ENCODE peak calls at places on chromosomes 6 and 20, in six cellular contexts. One of them, this sample, is unnamed. For H3K4me1, the result is how much of the 10 kb centered on the place peaks cover.

GRCh38 chr6:142387997-142388815 is 86.4 kb downstream of the ADGRG6 start:
- DNase-seq in GM23248: peak
- DNase-seq in heart right ventricle: no peak
- DNase-seq in ovary: no peak
- DNase-seq in Peyer's patch: no peak
- DNase-seq in ascending aorta: no peak
- DNase-seq in this sample: no peak

GRCh38 chr6:130425532-130425931 is 59.7 kb downstream of the TMEM200A start:
- DNase-seq in GM23248: peak
- DNase-seq in heart right ventricle: no peak
- DNase-seq in ovary: no peak
- DNase-seq in Peyer's patch: no peak
- DNase-seq in ascending aorta: no peak
- DNase-seq in this sample: no peak

GRCh38 chr6:127053032-127053908 is 65.2 kb upstream of the RSPO3 start:
- DNase-seq in GM23248: peak
- DNase-seq in heart right ventricle: no peak
- DNase-seq in ovary: no peak
- DNase-seq in Peyer's patch: no peak
- DNase-seq in ascending aorta: no peak
- DNase-seq in this sample: no peak

GRCh38 chr6:116015983-116016382 is 44.7 kb downstream of the FRK start:
- DNase-seq in GM23248: no peak
- DNase-seq in heart right ventricle: no peak
- DNase-seq in ovary: no peak
- DNase-seq in Peyer's patch: peak
- DNase-seq in ascending aorta: no peak
- DNase-seq in this sample: no peak

GRCh38 chr6:108222504-108222903 is 38.3 kb downstream of the SNX3 start:
- DNase-seq in GM23248: peak
- DNase-seq in heart right ventricle: no peak
- DNase-seq in ovary: no peak
- DNase-seq in Peyer's patch: no peak
- DNase-seq in ascending aorta: no peak
- DNase-seq in this sample: no peak

GRCh38 chr20:36573103-36573797 is at the start of gene TGIF2:
- DNase-seq in GM23248: peak
- DNase-seq in heart right ventricle: peak
- DNase-seq in ovary: peak
- DNase-seq in Peyer's patch: peak
- DNase-seq in ascending aorta: peak
- DNase-seq in this sample: peak

GRCh38 chr6:27605401-27606342 is 132.8 kb upstream of the ZNF184 start:
- DNase-seq in GM23248: peak
- DNase-seq in heart right ventricle: no peak
- DNase-seq in ovary: no peak
- DNase-seq in Peyer's patch: no peak
- DNase-seq in ascending aorta: no peak
- DNase-seq in this sample: no peak

GRCh38 chr6:170025341-170026271 is 265.3 kb downstream of the DLL1 start:
- DNase-seq in GM23248: no peak
- DNase-seq in heart right ventricle: no peak
- DNase-seq in ovary: peak
- DNase-seq in Peyer's patch: peak
- DNase-seq in ascending aorta: peak
- DNase-seq in this sample: peak

GRCh38 chr6:11236351-11236750 is 3.9 kb upstream of the NEDD9 start:
- DNase-seq in GM23248: no peak
- DNase-seq in heart right ventricle: no peak
- DNase-seq in ovary: no peak
- DNase-seq in Peyer's patch: peak
- DNase-seq in ascending aorta: no peak
- DNase-seq in this sample: no peak

GRCh38 chr20:3768342-3769130 is 983 bp upstream of the ADISSP start:
- DNase-seq in GM23248: peak
- DNase-seq in heart right ventricle: peak
- DNase-seq in ovary: peak
- DNase-seq in Peyer's patch: peak
- DNase-seq in ascending aorta: peak
- DNase-seq in this sample: peak

GRCh38 chr20:1389703-1390385 is 3.0 kb downstream of the FKBP1A start:
- DNase-seq in GM23248: peak
- DNase-seq in heart right ventricle: no peak
- DNase-seq in ovary: no peak
- DNase-seq in Peyer's patch: no peak
- DNase-seq in ascending aorta: no peak
- DNase-seq in this sample: no peak

GRCh38 chr6:156808287-156808686 is 31.1 kb downstream of the ARID1B start:
- DNase-seq in GM23248: peak
- DNase-seq in heart right ventricle: no peak
- DNase-seq in ovary: no peak
- DNase-seq in Peyer's patch: no peak
- DNase-seq in ascending aorta: no peak
- DNase-seq in this sample: no peak

GRCh38 chr20:49248879-49249665 is 28.8 kb downstream of the ZNFX1 start:
- DNase-seq in GM23248: no peak
- DNase-seq in heart right ventricle: no peak
- DNase-seq in ovary: no peak
- DNase-seq in Peyer's patch: no peak
- DNase-seq in ascending aorta: no peak
- DNase-seq in this sample: no peak

GRCh38 chr6:11356404-11357155 is 124.1 kb upstream of the NEDD9 start:
- DNase-seq in GM23248: no peak
- DNase-seq in heart right ventricle: peak
- DNase-seq in ovary: no peak
- DNase-seq in Peyer's patch: peak
- DNase-seq in ascending aorta: no peak
- DNase-seq in this sample: no peak

GRCh38 chr6:129750390-129750789 is 40.4 kb upstream of the ARHGAP18 start:
- DNase-seq in GM23248: no peak
- DNase-seq in heart right ventricle: no peak
- DNase-seq in ovary: no peak
- DNase-seq in Peyer's patch: no peak
- DNase-seq in ascending aorta: no peak
- DNase-seq in this sample: no peak

GRCh38 chr6:35719407-35719829 is 17.4 kb upstream of the ARMC12 start:
- DNase-seq in GM23248: no peak
- DNase-seq in heart right ventricle: no peak
- DNase-seq in ovary: no peak
- DNase-seq in Peyer's patch: no peak
- DNase-seq in ascending aorta: no peak
- DNase-seq in this sample: no peak

GRCh38 chr20:54054516-54054915 is 15.9 kb downstream of the BCAS1 start:
- DNase-seq in GM23248: no peak
- DNase-seq in heart right ventricle: no peak
- DNase-seq in ovary: no peak
- DNase-seq in Peyer's patch: no peak
- DNase-seq in ascending aorta: no peak
- DNase-seq in this sample: no peak

GRCh38 chr6:30556714-30556963 is 350 bp upstream of the GNL1 start:
- DNase-seq in GM23248: no peak
- DNase-seq in heart right ventricle: peak
- DNase-seq in ovary: no peak
- DNase-seq in Peyer's patch: peak
- DNase-seq in ascending aorta: peak
- DNase-seq in this sample: no peak

GRCh38 chr6:138222901-138223546 is 4.7 kb upstream of the PBOV1 start:
- DNase-seq in GM23248: no peak
- DNase-seq in heart right ventricle: no peak
- DNase-seq in ovary: no peak
- DNase-seq in Peyer's patch: no peak
- DNase-seq in ascending aorta: no peak
- DNase-seq in this sample: no peak

GRCh38 chr20:55216525-55217242 is 741.3 kb downstream of the DOK5 start:
- DNase-seq in GM23248: no peak
- DNase-seq in heart right ventricle: no peak
- DNase-seq in ovary: no peak
- DNase-seq in Peyer's patch: no peak
- DNase-seq in ascending aorta: no peak
- DNase-seq in this sample: no peak

GRCh38 chr6:134449781-134450180 is 131.9 kb upstream of the SGK1 start:
- DNase-seq in GM23248: peak
- DNase-seq in heart right ventricle: no peak
- DNase-seq in ovary: no peak
- DNase-seq in Peyer's patch: no peak
- DNase-seq in ascending aorta: no peak
- DNase-seq in this sample: no peak

DNA sequence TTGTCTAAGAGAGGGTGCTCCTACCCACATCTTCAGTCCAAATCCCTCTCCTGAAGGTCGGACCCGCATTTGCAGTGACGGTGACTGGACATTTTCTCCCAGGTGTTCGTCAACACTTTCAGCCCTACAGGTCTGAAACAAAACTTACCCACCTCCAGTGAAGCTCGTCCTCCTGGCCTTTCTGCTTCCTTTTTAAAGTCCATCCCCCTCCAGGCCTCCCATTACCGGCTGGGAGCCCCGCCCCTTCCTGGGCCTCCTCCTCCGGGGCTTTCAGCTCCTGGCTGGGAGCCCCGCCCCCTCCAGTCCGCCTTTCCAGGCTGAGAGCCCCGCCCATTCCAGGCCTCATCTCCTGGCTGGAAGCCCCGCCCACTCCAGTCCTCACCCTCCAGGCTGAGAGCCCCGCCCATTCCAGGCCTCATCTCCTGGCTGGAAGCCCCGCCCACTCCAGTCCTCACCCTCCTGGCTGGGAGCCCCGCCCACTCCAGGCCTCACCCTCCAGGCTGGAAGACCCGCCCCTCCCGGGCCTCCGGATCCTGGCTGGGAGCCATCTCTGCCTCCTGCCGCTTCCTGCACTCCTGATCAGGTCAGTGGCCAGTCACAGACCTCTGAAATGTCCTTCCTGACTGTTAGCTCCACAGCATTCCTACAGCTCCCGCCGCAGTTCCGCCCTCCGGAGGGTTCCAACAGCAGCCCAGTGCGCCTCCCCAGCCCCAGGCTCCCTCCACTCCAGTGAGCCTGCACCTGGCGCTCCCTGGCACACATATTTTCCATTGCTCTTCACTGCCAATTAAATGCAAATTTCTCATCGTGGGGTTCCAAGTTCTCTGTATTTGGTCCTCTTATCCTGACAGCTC is 98.5 kb downstream of the LY86 start:
- DNase-seq in GM23248: peak
- DNase-seq in heart right ventricle: peak
- DNase-seq in ovary: peak
- DNase-seq in Peyer's patch: peak
- DNase-seq in ascending aorta: peak
- DNase-seq in this sample: peak
- H3K4me3 ChIP-seq in GM23248: no peak
- H3K4me3 ChIP-seq in heart right ventricle: peak
- H3K4me3 ChIP-seq in ovary: no peak
- H3K4me3 ChIP-seq in Peyer's patch: peak
- H3K4me3 ChIP-seq in ascending aorta: peak
- H3K4me3 ChIP-seq in this sample: no peak

DNA sequence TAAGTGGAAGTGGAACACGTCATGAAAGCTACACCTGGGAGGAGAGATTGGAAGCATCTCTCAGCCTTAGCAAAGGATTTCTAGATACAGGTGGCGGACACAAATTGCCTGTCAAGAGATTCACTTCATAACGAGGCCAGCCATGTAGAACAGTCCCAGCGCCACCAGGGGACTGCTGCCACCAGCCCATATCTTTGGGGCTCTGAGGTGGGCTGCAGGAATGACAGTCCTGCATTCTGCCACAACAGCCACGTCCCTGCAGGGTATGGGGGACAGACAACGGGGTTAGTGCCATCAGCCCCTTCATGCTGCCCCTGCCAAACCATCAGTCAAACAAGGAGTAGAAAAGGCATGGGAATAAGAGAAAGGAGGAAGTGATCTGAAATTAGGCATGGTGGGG is 81.2 kb upstream of the SASH1 start:
- DNase-seq in GM23248: no peak
- DNase-seq in heart right ventricle: no peak
- DNase-seq in ovary: no peak
- DNase-seq in Peyer's patch: no peak
- DNase-seq in ascending aorta: no peak
- DNase-seq in this sample: no peak
- H3K27ac ChIP-seq in GM23248: no peak
- H3K27ac ChIP-seq in heart right ventricle: no peak
- H3K27ac ChIP-seq in ovary: no peak
- H3K27ac ChIP-seq in Peyer's patch: no peak
- H3K27ac ChIP-seq in ascending aorta: no peak
- H3K27ac ChIP-seq in this sample: no peak

DNA sequence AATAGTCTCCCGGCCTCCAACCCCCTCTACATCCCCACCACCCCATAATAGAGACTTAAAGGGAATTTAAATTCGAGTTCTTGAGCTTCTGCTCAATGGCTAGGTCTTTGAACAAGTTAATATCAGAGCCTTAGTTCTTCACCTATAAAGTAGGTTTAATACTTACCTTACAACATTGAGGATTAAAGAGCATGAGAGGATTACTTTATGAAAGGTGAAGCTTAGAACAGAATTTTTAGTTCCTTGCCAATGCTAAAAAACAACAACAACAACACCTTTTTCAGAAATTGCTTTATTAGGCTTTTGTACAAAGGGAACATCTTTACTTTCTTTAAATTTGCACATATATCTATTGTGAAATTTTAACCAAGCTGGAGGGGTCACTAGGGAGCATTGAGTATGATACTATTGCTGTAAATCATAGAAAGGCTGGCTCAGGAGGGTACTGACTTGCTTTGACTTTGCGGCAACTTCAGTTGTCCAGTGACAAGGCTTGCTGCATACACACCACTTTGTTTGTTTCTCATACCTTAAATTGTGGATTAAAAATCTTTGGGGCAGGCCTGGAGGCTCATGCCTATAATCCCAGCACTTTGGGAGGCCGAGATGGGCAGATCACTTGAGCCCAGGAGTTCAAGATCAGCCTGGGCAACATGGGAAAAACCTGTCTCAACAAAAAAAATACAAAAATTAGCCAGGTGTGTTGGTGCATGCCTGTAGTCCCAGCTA is 9.7 kb downstream of the TOP1 start:
- DNase-seq in GM23248: no peak
- DNase-seq in heart right ventricle: no peak
- DNase-seq in ovary: no peak
- DNase-seq in Peyer's patch: no peak
- DNase-seq in ascending aorta: no peak
- DNase-seq in this sample: no peak
- H3K4me1 ChIP-seq in GM23248: under half
- H3K4me1 ChIP-seq in heart right ventricle: under half
- H3K4me1 ChIP-seq in ovary: under half
- H3K4me1 ChIP-seq in Peyer's patch: under half
- H3K4me1 ChIP-seq in ascending aorta: under half
- H3K4me1 ChIP-seq in this sample: under half

GRCh38 chr6:85461806-85462185 is 11.9 kb downstream of the NT5E start:
- DNase-seq in GM23248: no peak
- DNase-seq in heart right ventricle: no peak
- DNase-seq in ovary: no peak
- DNase-seq in Peyer's patch: no peak
- DNase-seq in ascending aorta: no peak
- DNase-seq in this sample: no peak

GRCh38 chr6:85464260-85464644 is 14.4 kb downstream of the NT5E start:
- DNase-seq in GM23248: peak
- DNase-seq in heart right ventricle: no peak
- DNase-seq in ovary: no peak
- DNase-seq in Peyer's patch: no peak
- DNase-seq in ascending aorta: peak
- DNase-seq in this sample: no peak

GRCh38 chr6:85464722-85465150 is 14.9 kb downstream of the NT5E start:
- DNase-seq in GM23248: peak
- DNase-seq in heart right ventricle: no peak
- DNase-seq in ovary: no peak
- DNase-seq in Peyer's patch: no peak
- DNase-seq in ascending aorta: peak
- DNase-seq in this sample: no peak

GRCh38 chr6:85462673-85463072 is 12.8 kb downstream of the NT5E start:
- DNase-seq in GM23248: no peak
- DNase-seq in heart right ventricle: no peak
- DNase-seq in ovary: no peak
- DNase-seq in Peyer's patch: no peak
- DNase-seq in ascending aorta: no peak
- DNase-seq in this sample: no peak

GRCh38 chr6:85463621-85464259 is 13.9 kb downstream of the NT5E start:
- DNase-seq in GM23248: no peak
- DNase-seq in heart right ventricle: no peak
- DNase-seq in ovary: no peak
- DNase-seq in Peyer's patch: no peak
- DNase-seq in ascending aorta: no peak
- DNase-seq in this sample: no peak
- H3K4me3 ChIP-seq in GM23248: peak
- H3K4me3 ChIP-seq in heart right ventricle: no peak
- H3K4me3 ChIP-seq in ovary: no peak
- H3K4me3 ChIP-seq in Peyer's patch: no peak
- H3K4me3 ChIP-seq in ascending aorta: no peak
- H3K4me3 ChIP-seq in this sample: no peak

This sample was measured in breast epithelium.